ENCODE peak calls at places on chromosome 16, in ten cellular contexts. O is cardiac fibroblast; B is Jurkat, Clone E6-1; W is dorsolateral prefrontal cortex; H is IMR-90; R is CD8-positive, alpha-beta memory T cell; Q is CD8-positive, alpha-beta T cell; P is fibroblast of the aortic adventitia; D is mesenchymal stem cell; S is neural progenitor cell. V is an unnamed sample.
A peak's percentile ranks its signal among the peaks of the same experiment; 100 is the strongest.

GRCh38 chr16:1890701-1891035 is 18.7 kb upstream of the MEIOB start:
- DNase-seq in O (no peak), W (no peak), D (no peak), S (no peak), H (no peak), P (no peak), B (no peak), R (no peak), Q (no peak), V (no peak)

GRCh38 chr16:68345351-68345810 is 34.6 kb downstream of the PRMT7 start:
- DNase-seq in D (no peak), R (no peak), W (no peak), Q (no peak), B (peak; percentile 75), P (peak; percentile 40), H (peak; percentile 2), S (no peak), O (no peak), V (no peak)

GRCh38 chr16:59574296-59574695 is 840.2 kb upstream of the GOT2 start:
- DNase-seq in W (no peak), P (no peak), S (no peak), B (no peak), O (peak; percentile 0), D (no peak), R (no peak), Q (no peak), H (no peak), V (no peak)

GRCh38 chr16:72961115-72961832 is 86.7 kb downstream of the ZFHX3 start:
- DNase-seq in R (no peak), P (no peak), W (no peak), D (peak; percentile 24), B (no peak), O (peak; percentile 39), Q (no peak), H (peak; percentile 30), S (no peak), V (no peak)

GRCh38 chr16:58515871-58516767 is 802 bp downstream of the SETD6 start:
- DNase-seq in O (no peak), Q (peak; percentile 33), H (no peak), B (no peak), D (no peak), P (no peak), W (no peak), R (peak; percentile 17), S (peak; percentile 66), V (peak; percentile 29)

GRCh38 chr16:79542196-79542859 is 58.2 kb downstream of the MAF start:
- DNase-seq in B (no peak), D (no peak), H (no peak), W (peak; percentile 43), R (no peak), P (no peak), S (no peak), O (no peak), Q (no peak), V (no peak)

GRCh38 chr16:83704656-83705055 is 103.1 kb upstream of the HSBP1 start:
- DNase-seq in D (no peak), R (no peak), W (no peak), S (no peak), O (no peak), H (no peak), P (no peak), B (no peak), Q (no peak), V (no peak)

GRCh38 chr16:46826618-46827017 is 4.4 kb downstream of the C16orf87 start:
- DNase-seq in S (no peak), B (no peak), Q (no peak), R (no peak), P (no peak), D (peak; percentile 43), H (peak; percentile 85), O (peak; percentile 17), W (no peak), V (no peak)

GRCh38 chr16:56606071-56606687 is 2.2 kb upstream of the MT2A start:
- DNase-seq in R (no peak), P (peak; percentile 92), S (no peak), Q (no peak), W (no peak), B (no peak), D (no peak), H (peak; percentile 79), O (peak; percentile 92), V (no peak)

GRCh38 chr16:66369055-66369592 is 2.6 kb downstream of the CDH5 start:
- DNase-seq in P (no peak), Q (no peak), H (no peak), R (no peak), S (no peak), D (no peak), W (no peak), B (peak; percentile 26), O (peak; percentile 22), V (no peak)

GRCh38 chr16:77359065-77359502 is 75.8 kb downstream of the ADAMTS18 start:
- DNase-seq in S (peak; percentile 52), P (peak; percentile 49), Q (no peak), W (peak; percentile 18), D (peak; percentile 57), O (peak; percentile 89), H (peak; percentile 0), B (no peak), R (no peak), V (no peak)

GRCh38 chr16:26012376-26012775 is 320.6 kb downstream of the HS3ST4 start:
- DNase-seq in P (no peak), H (no peak), Q (no peak), W (no peak), B (no peak), O (no peak), R (no peak), S (no peak), D (no peak), V (no peak)

GRCh38 chr16:26019406-26019805 is 327.6 kb downstream of the HS3ST4 start:
- DNase-seq in P (no peak), O (no peak), B (no peak), Q (no peak), H (no peak), W (no peak), S (no peak), D (no peak), R (no peak), V (no peak)

GRCh38 chr16:26015776-26016175 is 324.0 kb downstream of the HS3ST4 start:
- DNase-seq in R (no peak), W (no peak), D (no peak), S (no peak), P (no peak), B (no peak), O (no peak), H (no peak), Q (no peak), V (no peak)

GRCh38 chr16:26019885-26020284 is 328.1 kb downstream of the HS3ST4 start:
- DNase-seq in H (no peak), O (no peak), B (no peak), R (no peak), Q (no peak), S (no peak), W (no peak), P (no peak), D (no peak), V (no peak)

GRCh38 chr16:26016989-26017388 is 325.2 kb downstream of the HS3ST4 start:
- DNase-seq in D (no peak), H (no peak), O (no peak), R (no peak), Q (no peak), B (no peak), S (no peak), W (no peak), P (no peak), V (no peak)
- H3K4me3 ChIP-seq in D (no peak overlapping the region), H (no peak overlapping the region), O (no peak overlapping the region), R (no peak overlapping the region), Q (no peak overlapping the region), B (no peak overlapping the region), S (no peak overlapping the region), W (no peak overlapping the region), P (no peak overlapping the region), V (no peak overlapping the region)

GRCh38 chr16:49653577-49653976 is 202.3 kb downstream of the ZNF423 start:
- DNase-seq in H (no peak), W (no peak), R (no peak), S (no peak), D (no peak), P (no peak), O (no peak), B (no peak), Q (no peak), V (no peak)

GRCh38 chr16:49650603-49651002 is 205.3 kb downstream of the ZNF423 start:
- DNase-seq in O (no peak), H (no peak), R (no peak), S (no peak), W (no peak), D (no peak), P (no peak), Q (no peak), B (no peak), V (no peak)

GRCh38 chr16:49651226-49651625 is 204.7 kb downstream of the ZNF423 start:
- DNase-seq in W (no peak), B (no peak), H (no peak), R (no peak), Q (no peak), S (no peak), O (no peak), D (no peak), P (no peak), V (no peak)

GRCh38 chr16:49652441-49653175 is 203.3 kb downstream of the ZNF423 start:
- DNase-seq in Q (no peak), D (peak; percentile 10), H (no peak), S (no peak), R (no peak), O (peak; percentile 91), B (no peak), P (peak; percentile 92), W (no peak), V (no peak)

GRCh38 chr16:49651980-49652379 is 203.9 kb downstream of the ZNF423 start:
- DNase-seq in D (no peak), Q (no peak), P (no peak), B (no peak), S (no peak), H (no peak), R (no peak), O (no peak), W (no peak), V (no peak)
- H3K4me3 ChIP-seq in D (no peak overlapping the region), Q (no peak overlapping the region), P (no peak overlapping the region), B (no peak overlapping the region), S (no peak overlapping the region), H (no peak overlapping the region), R (no peak overlapping the region), O (no peak overlapping the region), W (no peak overlapping the region), V (no peak overlapping the region)

DNA sequence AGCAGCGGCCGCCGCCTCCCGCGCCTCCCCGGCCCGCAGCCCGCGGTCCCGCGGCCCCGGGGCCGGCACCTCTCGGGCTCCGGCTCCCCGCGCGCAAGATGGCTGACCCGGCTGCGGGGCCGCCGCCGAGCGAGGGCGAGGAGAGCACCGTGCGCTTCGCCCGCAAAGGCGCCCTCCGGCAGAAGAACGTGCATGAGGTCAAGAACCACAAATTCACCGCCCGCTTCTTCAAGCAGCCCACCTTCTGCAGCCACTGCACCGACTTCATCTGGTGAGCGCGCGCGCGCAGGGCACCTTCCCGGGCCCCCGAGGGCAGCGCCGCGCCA is 258 bp downstream of the PRKCB start:
- DNase-seq in O (no peak), B (no peak), W (no peak), Q (peak; percentile 29), P (no peak), D (no peak), R (no peak), S (no peak), H (no peak), V (no peak)
- H3K4me3 ChIP-seq in O (no peak overlapping the region), B (peak overlapping the region; percentile 57), W (peak overlapping the region; percentile 81), Q (peak overlapping the region; percentile 93), P (no peak overlapping the region), D (no peak overlapping the region), R (peak overlapping the region; percentile 84), S (peak overlapping the region; percentile 69), H (no peak overlapping the region), V (peak overlapping the region; percentile 88)

GRCh38 chr16:49754495-49755290 is 101.2 kb downstream of the ZNF423 start:
- DNase-seq in Q (no peak), W (no peak), P (peak; percentile 52), O (peak; percentile 63), S (peak; percentile 85), D (peak; percentile 17), R (no peak), H (no peak), B (no peak), V (no peak)
- H3K4me3 ChIP-seq in Q (no peak overlapping the region), W (peak overlapping the region; percentile 47), P (peak overlapping the region; percentile 48), O (peak overlapping the region; percentile 34), S (peak overlapping the region; percentile 45), D (peak overlapping the region; percentile 32), R (no peak overlapping the region), H (no peak overlapping the region), B (no peak overlapping the region), V (no peak overlapping the region)

V was measured in effector memory CD4-positive, alpha-beta T cell.